ENCODE peak calls at places on chromosome 15, in six cellular contexts. One of them, this sample, is unnamed. For H3K27me3 and H3K4me1, the result is how much of the 10 kb centered on the place peaks cover.

GRCh38 chr15:63896336-63897115 is 62.8 kb upstream of the HERC1 start:
- DNase-seq in lower lobe of right lung: no peak
- DNase-seq in tibial artery: peak
- DNase-seq in upper lobe of right lung: peak
- DNase-seq in tibial nerve: no peak
- DNase-seq in heart left ventricle: peak
- DNase-seq in this sample: peak

GRCh38 chr15:80494311-80494710 is 90.1 kb downstream of the ARNT2 start:
- DNase-seq in tibial artery: no peak
- DNase-seq in tibial nerve: no peak
- DNase-seq in upper lobe of right lung: no peak
- DNase-seq in lower lobe of right lung: no peak
- DNase-seq in heart left ventricle: no peak
- DNase-seq in this sample: no peak

GRCh38 chr15:97235285-97235985 is 725.1 kb upstream of the ARRDC4 start:
- DNase-seq in heart left ventricle: no peak
- DNase-seq in upper lobe of right lung: no peak
- DNase-seq in tibial nerve: peak
- DNase-seq in lower lobe of right lung: no peak
- DNase-seq in tibial artery: no peak
- DNase-seq in this sample: peak

GRCh38 chr15:78996876-78997275 is 52.0 kb upstream of the CTSH start:
- DNase-seq in lower lobe of right lung: no peak
- DNase-seq in upper lobe of right lung: no peak
- DNase-seq in tibial nerve: no peak
- DNase-seq in tibial artery: no peak
- DNase-seq in heart left ventricle: no peak
- DNase-seq in this sample: no peak

GRCh38 chr15:78055923-78056713 is 21.4 kb downstream of the TBC1D2B start:
- DNase-seq in upper lobe of right lung: no peak
- DNase-seq in lower lobe of right lung: no peak
- DNase-seq in heart left ventricle: no peak
- DNase-seq in tibial artery: peak
- DNase-seq in tibial nerve: no peak
- DNase-seq in this sample: no peak

GRCh38 chr15:28984421-28985375 is 98.9 kb downstream of the APBA2 start:
- DNase-seq in upper lobe of right lung: no peak
- DNase-seq in tibial artery: no peak
- DNase-seq in tibial nerve: no peak
- DNase-seq in lower lobe of right lung: no peak
- DNase-seq in heart left ventricle: no peak
- DNase-seq in this sample: no peak

GRCh38 chr15:58224068-58224467 is 85.9 kb downstream of the AQP9 start:
- DNase-seq in lower lobe of right lung: no peak
- DNase-seq in tibial nerve: no peak
- DNase-seq in tibial artery: no peak
- DNase-seq in heart left ventricle: peak
- DNase-seq in upper lobe of right lung: no peak
- DNase-seq in this sample: no peak

GRCh38 chr15:67574981-67575632 is 32.6 kb downstream of the MAP2K5 start:
- DNase-seq in tibial artery: no peak
- DNase-seq in upper lobe of right lung: peak
- DNase-seq in tibial nerve: no peak
- DNase-seq in lower lobe of right lung: no peak
- DNase-seq in heart left ventricle: no peak
- DNase-seq in this sample: no peak

GRCh38 chr15:29822685-29823459 is 604 bp upstream of the TJP1 start:
- DNase-seq in lower lobe of right lung: peak
- DNase-seq in tibial artery: peak
- DNase-seq in tibial nerve: peak
- DNase-seq in heart left ventricle: peak
- DNase-seq in upper lobe of right lung: peak
- DNase-seq in this sample: peak

GRCh38 chr15:62770752-62771151 is 271.8 kb upstream of the TPM1 start:
- DNase-seq in tibial nerve: no peak
- DNase-seq in lower lobe of right lung: no peak
- DNase-seq in tibial artery: no peak
- DNase-seq in upper lobe of right lung: no peak
- DNase-seq in heart left ventricle: no peak
- DNase-seq in this sample: peak

GRCh38 chr15:60649845-60650548 is 171.1 kb upstream of the ICE2 start:
- DNase-seq in tibial artery: no peak
- DNase-seq in heart left ventricle: no peak
- DNase-seq in tibial nerve: no peak
- DNase-seq in lower lobe of right lung: no peak
- DNase-seq in upper lobe of right lung: no peak
- DNase-seq in this sample: peak

GRCh38 chr15:58793862-58794261 is 22.8 kb downstream of the MINDY2 start:
- DNase-seq in heart left ventricle: no peak
- DNase-seq in lower lobe of right lung: peak
- DNase-seq in upper lobe of right lung: peak
- DNase-seq in tibial artery: no peak
- DNase-seq in tibial nerve: no peak
- DNase-seq in this sample: no peak

GRCh38 chr15:74783072-74783807 is 1.4 kb downstream of the CSK start:
- DNase-seq in lower lobe of right lung: no peak
- DNase-seq in heart left ventricle: no peak
- DNase-seq in tibial nerve: no peak
- DNase-seq in upper lobe of right lung: no peak
- DNase-seq in tibial artery: no peak
- DNase-seq in this sample: no peak

GRCh38 chr15:77386626-77387025 is 33.3 kb downstream of the PEAK1 start:
- DNase-seq in lower lobe of right lung: no peak
- DNase-seq in tibial artery: no peak
- DNase-seq in tibial nerve: no peak
- DNase-seq in heart left ventricle: no peak
- DNase-seq in upper lobe of right lung: no peak
- DNase-seq in this sample: no peak

GRCh38 chr15:71329509-71330260 is 214.4 kb downstream of the THSD4 start:
- DNase-seq in tibial artery: peak
- DNase-seq in upper lobe of right lung: no peak
- DNase-seq in heart left ventricle: peak
- DNase-seq in lower lobe of right lung: no peak
- DNase-seq in tibial nerve: no peak
- DNase-seq in this sample: peak

GRCh38 chr15:64019764-64020163 is 26.5 kb downstream of the DAPK2 start:
- DNase-seq in tibial artery: no peak
- DNase-seq in upper lobe of right lung: no peak
- DNase-seq in lower lobe of right lung: no peak
- DNase-seq in tibial nerve: no peak
- DNase-seq in heart left ventricle: peak
- DNase-seq in this sample: peak

GRCh38 chr15:71802770-71803169 is 7.6 kb upstream of the NR2E3 start:
- DNase-seq in tibial nerve: no peak
- DNase-seq in tibial artery: no peak
- DNase-seq in lower lobe of right lung: no peak
- DNase-seq in upper lobe of right lung: no peak
- DNase-seq in heart left ventricle: no peak
- DNase-seq in this sample: no peak

GRCh38 chr15:88179562-88179961 is 77.0 kb downstream of the NTRK3 start:
- DNase-seq in lower lobe of right lung: no peak
- DNase-seq in tibial nerve: no peak
- DNase-seq in heart left ventricle: no peak
- DNase-seq in upper lobe of right lung: no peak
- DNase-seq in tibial artery: no peak
- DNase-seq in this sample: no peak

GRCh38 chr15:43209059-43209824 is 11.6 kb downstream of the EPB42 start:
- DNase-seq in heart left ventricle: no peak
- DNase-seq in upper lobe of right lung: no peak
- DNase-seq in tibial nerve: no peak
- DNase-seq in lower lobe of right lung: no peak
- DNase-seq in tibial artery: no peak
- DNase-seq in this sample: no peak

GRCh38 chr15:43204016-43204901 is 16.6 kb downstream of the EPB42 start:
- DNase-seq in lower lobe of right lung: no peak
- DNase-seq in heart left ventricle: peak
- DNase-seq in tibial nerve: no peak
- DNase-seq in tibial artery: peak
- DNase-seq in upper lobe of right lung: no peak
- DNase-seq in this sample: peak

GRCh38 chr15:43207024-43207423 is 13.8 kb downstream of the EPB42 start:
- DNase-seq in tibial artery: no peak
- DNase-seq in lower lobe of right lung: no peak
- DNase-seq in heart left ventricle: no peak
- DNase-seq in tibial nerve: no peak
- DNase-seq in upper lobe of right lung: no peak
- DNase-seq in this sample: no peak

GRCh38 chr15:43208052-43209002 is 12.5 kb downstream of the EPB42 start:
- DNase-seq in heart left ventricle: no peak
- DNase-seq in upper lobe of right lung: no peak
- DNase-seq in tibial nerve: no peak
- DNase-seq in tibial artery: no peak
- DNase-seq in lower lobe of right lung: no peak
- DNase-seq in this sample: no peak

DNA sequence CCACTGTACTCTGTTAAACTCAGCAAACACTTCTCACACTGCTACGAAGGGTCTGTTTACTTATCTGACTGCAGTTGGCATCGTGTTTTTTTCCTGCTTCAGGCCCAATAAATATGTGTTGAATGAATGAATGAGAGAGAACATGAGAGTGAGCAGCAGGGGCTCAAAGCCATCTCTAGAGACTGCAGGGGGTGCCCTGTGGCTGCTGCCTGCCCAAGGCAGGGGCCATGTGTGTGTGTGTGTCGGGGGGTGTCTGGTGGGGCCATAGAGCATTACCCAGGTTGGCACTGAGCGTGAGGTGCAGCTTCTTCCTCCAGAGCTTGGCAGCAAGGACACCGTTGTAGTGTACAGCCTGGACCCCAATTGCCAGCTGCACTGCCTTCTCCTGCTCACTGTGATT is 14.8 kb downstream of the EPB42 start:
- DNase-seq in tibial artery: no peak
- DNase-seq in heart left ventricle: no peak
- DNase-seq in tibial nerve: no peak
- DNase-seq in lower lobe of right lung: no peak
- DNase-seq in upper lobe of right lung: no peak
- DNase-seq in this sample: no peak
- H3K27me3 ChIP-seq in tibial artery: under half
- H3K27me3 ChIP-seq in heart left ventricle: under half
- H3K27me3 ChIP-seq in tibial nerve: under half
- H3K27me3 ChIP-seq in lower lobe of right lung: under half
- H3K27me3 ChIP-seq in upper lobe of right lung: under half
- H3K27me3 ChIP-seq in this sample: under half

GRCh38 chr15:30924353-30924752 is 20.6 kb downstream of the FAN1 start:
- DNase-seq in tibial nerve: no peak
- DNase-seq in tibial artery: no peak
- DNase-seq in lower lobe of right lung: no peak
- DNase-seq in heart left ventricle: no peak
- DNase-seq in upper lobe of right lung: no peak
- DNase-seq in this sample: no peak

GRCh38 chr15:30921781-30922371 is 18.2 kb downstream of the FAN1 start:
- DNase-seq in tibial nerve: no peak
- DNase-seq in upper lobe of right lung: no peak
- DNase-seq in tibial artery: no peak
- DNase-seq in heart left ventricle: peak
- DNase-seq in lower lobe of right lung: no peak
- DNase-seq in this sample: peak

GRCh38 chr15:30921106-30921505 is 17.4 kb downstream of the FAN1 start:
- DNase-seq in heart left ventricle: no peak
- DNase-seq in tibial nerve: no peak
- DNase-seq in upper lobe of right lung: no peak
- DNase-seq in tibial artery: no peak
- DNase-seq in lower lobe of right lung: no peak
- DNase-seq in this sample: no peak

GRCh38 chr15:30923429-30923828 is 19.7 kb downstream of the FAN1 start:
- DNase-seq in upper lobe of right lung: no peak
- DNase-seq in lower lobe of right lung: no peak
- DNase-seq in tibial artery: no peak
- DNase-seq in tibial nerve: no peak
- DNase-seq in heart left ventricle: peak
- DNase-seq in this sample: no peak

GRCh38 chr15:30922469-30923311 is 19.0 kb downstream of the FAN1 start:
- DNase-seq in tibial nerve: peak
- DNase-seq in lower lobe of right lung: no peak
- DNase-seq in heart left ventricle: no peak
- DNase-seq in upper lobe of right lung: no peak
- DNase-seq in tibial artery: no peak
- DNase-seq in this sample: no peak
- H3K4me3 ChIP-seq in tibial nerve: no peak
- H3K4me3 ChIP-seq in lower lobe of right lung: no peak
- H3K4me3 ChIP-seq in heart left ventricle: no peak
- H3K4me3 ChIP-seq in upper lobe of right lung: no peak
- H3K4me3 ChIP-seq in tibial artery: no peak
- H3K4me3 ChIP-seq in this sample: no peak

GRCh38 chr15:90402806-90403205 is 14.8 kb downstream of the IQGAP1 start:
- DNase-seq in upper lobe of right lung: no peak
- DNase-seq in heart left ventricle: no peak
- DNase-seq in tibial artery: no peak
- DNase-seq in tibial nerve: no peak
- DNase-seq in lower lobe of right lung: no peak
- DNase-seq in this sample: no peak
- H3K4me1 ChIP-seq in upper lobe of right lung: half or more
- H3K4me1 ChIP-seq in heart left ventricle: half or more
- H3K4me1 ChIP-seq in tibial artery: half or more
- H3K4me1 ChIP-seq in tibial nerve: half or more
- H3K4me1 ChIP-seq in lower lobe of right lung: half or more
- H3K4me1 ChIP-seq in this sample: half or more

GRCh38 chr15:52789008-52789600 is 1.0 kb downstream of the ONECUT1 start:
- DNase-seq in lower lobe of right lung: no peak
- DNase-seq in tibial nerve: no peak
- DNase-seq in tibial artery: no peak
- DNase-seq in upper lobe of right lung: no peak
- DNase-seq in heart left ventricle: no peak
- DNase-seq in this sample: no peak

GRCh38 chr15:52788099-52788986 is 1.8 kb downstream of the ONECUT1 start:
- DNase-seq in heart left ventricle: no peak
- DNase-seq in lower lobe of right lung: peak
- DNase-seq in upper lobe of right lung: no peak
- DNase-seq in tibial nerve: no peak
- DNase-seq in tibial artery: no peak
- DNase-seq in this sample: no peak

GRCh38 chr15:52787123-52787503 is 3.0 kb downstream of the ONECUT1 start:
- DNase-seq in tibial nerve: no peak
- DNase-seq in lower lobe of right lung: peak
- DNase-seq in heart left ventricle: no peak
- DNase-seq in tibial artery: no peak
- DNase-seq in upper lobe of right lung: no peak
- DNase-seq in this sample: no peak

GRCh38 chr15:52786436-52787122 is 3.6 kb downstream of the ONECUT1 start:
- DNase-seq in tibial artery: no peak
- DNase-seq in tibial nerve: no peak
- DNase-seq in heart left ventricle: no peak
- DNase-seq in lower lobe of right lung: no peak
- DNase-seq in upper lobe of right lung: no peak
- DNase-seq in this sample: no peak

DNA sequence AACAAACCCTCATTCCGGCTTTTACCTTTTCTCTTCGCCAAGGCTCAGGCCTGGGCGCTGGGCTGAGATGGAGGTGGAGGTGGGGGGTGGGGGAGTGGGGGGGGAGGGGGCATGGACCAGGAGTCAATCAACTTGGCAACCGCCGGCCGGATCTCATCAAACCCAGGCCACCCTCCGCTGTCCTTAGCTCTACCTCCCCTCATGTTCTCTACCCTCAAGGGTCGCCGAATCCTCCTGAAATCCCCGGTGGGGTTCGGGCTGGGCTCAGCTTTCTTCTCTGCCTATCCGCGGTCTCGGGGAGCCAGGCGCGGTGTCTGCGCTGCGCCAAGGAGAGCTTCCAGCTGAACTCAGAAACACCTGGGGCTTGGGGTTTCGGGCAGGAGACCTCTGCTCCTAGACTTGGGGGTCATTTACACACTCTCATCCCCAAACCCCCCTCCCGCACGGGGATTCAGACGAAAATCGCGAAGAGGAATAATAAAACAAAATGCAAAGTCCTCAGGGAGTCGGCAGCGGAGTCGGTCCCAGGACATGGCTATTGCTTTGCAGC is 2.5 kb downstream of the ONECUT1 start:
- DNase-seq in lower lobe of right lung: no peak
- DNase-seq in tibial nerve: no peak
- DNase-seq in upper lobe of right lung: no peak
- DNase-seq in heart left ventricle: no peak
- DNase-seq in tibial artery: no peak
- DNase-seq in this sample: no peak
- H3K27me3 ChIP-seq in lower lobe of right lung: half or more
- H3K27me3 ChIP-seq in tibial nerve: under half
- H3K27me3 ChIP-seq in upper lobe of right lung: half or more
- H3K27me3 ChIP-seq in heart left ventricle: half or more
- H3K27me3 ChIP-seq in tibial artery: under half
- H3K27me3 ChIP-seq in this sample: half or more